ENCODE peak calls at places on chromosomes 4 and X, in six cellular contexts. X is IMR-90, P is H9, B is neuronal stem cell, R is H1, F is mesenchymal stem cell. E is an unnamed sample.

GRCh38 chr4:6332042-6332668 is 62.5 kb downstream of the WFS1 start:
- DNase-seq in X (peak; percentile 15), R (no peak), F (peak; percentile 9), B (peak; percentile 57), P (peak; percentile 75), E (peak; percentile 73)

GRCh38 chr4:182895791-182896292 is 21.3 kb downstream of the DCTD start:
- DNase-seq in P (no peak), F (no peak), X (no peak), R (no peak), B (no peak), E (no peak)

GRCh38 chr4:20995591-20995990 is 295.3 kb downstream of the PACRGL start:
- DNase-seq in F (no peak), B (no peak), P (no peak), R (no peak), X (no peak), E (peak; percentile 63)

GRCh38 chr4:38009949-38010348 is 49.8 kb downstream of the PTTG2 start:
- DNase-seq in X (no peak), B (no peak), R (no peak), F (no peak), P (no peak), E (no peak)

GRCh38 chr4:108303488-108304177 is 134.9 kb upstream of the LEF1 start:
- DNase-seq in P (no peak), R (no peak), X (peak; percentile 1), B (no peak), F (peak; percentile 7), E (no peak)

GRCh38 chr4:103719320-103720204 is at the start of gene TACR3:
- DNase-seq in F (no peak), R (no peak), B (peak; percentile 43), P (peak; percentile 75), X (no peak), E (peak; percentile 60)

GRCh38 chr4:69493515-69493914 is 2.2 kb downstream of the UGT2B4 start:
- DNase-seq in R (no peak), F (no peak), B (no peak), X (no peak), P (no peak), E (no peak)

GRCh38 chr4:10554694-10555093 is 97.5 kb upstream of the ZNF518B start:
- DNase-seq in X (peak; percentile 59), F (peak; percentile 71), B (peak; percentile 70), P (peak; percentile 49), R (no peak), E (peak; percentile 95)

GRCh38 chr4:151667025-151667424 is 93.8 kb downstream of the GATB start:
- DNase-seq in F (peak; percentile 83), X (peak; percentile 34), B (no peak), R (no peak), P (no peak), E (no peak)

GRCh38 chr4:89482248-89482647 is 174.6 kb upstream of the GPRIN3 start:
- DNase-seq in B (peak; percentile 1), X (peak; percentile 53), F (peak; percentile 36), P (peak; percentile 39), R (no peak), E (peak; percentile 12)

GRCh38 chr4:2923141-2923551 is 40.1 kb downstream of the NOP14 start:
- DNase-seq in P (no peak), B (no peak), R (no peak), X (peak; percentile 55), F (peak; percentile 88), E (peak; percentile 22)

GRCh38 chrX:88135735-88136134 is 611.3 kb upstream of the CPXCR1 start:
- DNase-seq in P (no peak), F (peak; percentile 0), X (no peak), R (no peak), B (peak; percentile 0), E (no peak)

GRCh38 chr4:186651181-186651603 is 72.5 kb downstream of the FAT1 start:
- DNase-seq in X (no peak), P (no peak), B (no peak), F (no peak), R (no peak), E (no peak)

GRCh38 chr4:189804884-189805283 is 135.8 kb upstream of the FRG1 start:
- DNase-seq in F (no peak), R (no peak), P (no peak), B (no peak), X (no peak), E (no peak)

GRCh38 chr4:76767983-76768382 is 130.0 kb downstream of the SOWAHB start:
- DNase-seq in P (no peak), X (peak; percentile 70), F (peak; percentile 60), R (no peak), B (no peak), E (peak; percentile 95)

GRCh38 chr4:142278171-142278570 is 567.9 kb downstream of the INPP4B start:
- DNase-seq in X (peak; percentile 55), F (no peak), P (no peak), R (no peak), B (no peak), E (no peak)

GRCh38 chr4:30720656-30721352 is 635 bp downstream of the PCDH7 start:
- DNase-seq in F (peak; percentile 79), R (no peak), P (peak; percentile 59), X (peak; percentile 61), B (peak; percentile 48), E (no peak)

GRCh38 chr4:5976921-5977320 is 41.3 kb downstream of the C4orf50 start:
- DNase-seq in P (peak; percentile 19), X (no peak), R (no peak), F (no peak), B (no peak), E (no peak)

GRCh38 chr4:63218837-63219236 is 1190.4 kb downstream of the TECRL start:
- DNase-seq in F (no peak), P (peak; percentile 60), R (no peak), X (no peak), B (peak; percentile 15), E (no peak)

GRCh38 chr4:80705311-80705710 is 325.2 kb upstream of the BMP3 start:
- DNase-seq in R (no peak), X (no peak), P (no peak), B (no peak), F (no peak), E (no peak)

GRCh38 chrX:10892605-10893225 is 218.4 kb upstream of the HCCS start:
- DNase-seq in P (no peak), B (no peak), R (no peak), F (no peak), X (peak; percentile 35), E (no peak)

GRCh38 chr4:52941450-52941849 is 79.3 kb downstream of the RASL11B start:
- DNase-seq in F (no peak), P (no peak), R (no peak), X (no peak), B (no peak), E (no peak)

GRCh38 chr4:20348411-20348810 is 96.7 kb downstream of the SLIT2 start:
- DNase-seq in F (no peak), B (no peak), P (no peak), X (no peak), R (no peak), E (no peak)

GRCh38 chr4:122797405-122798094 is 29.1 kb upstream of the FGF2 start:
- DNase-seq in F (no peak), B (no peak), X (no peak), R (no peak), P (no peak), E (no peak)
- H2AK5ac ChIP-seq in F (peak overlapping the region; percentile 88), B (no peak overlapping the region), X (peak overlapping the region; percentile 98), R (peak overlapping the region; percentile 96), P (peak overlapping the region; percentile 15), E (peak overlapping the region; percentile 42)

GRCh38 chr4:16758206-16758605 is 140.2 kb downstream of the LDB2 start:
- DNase-seq in B (no peak), P (no peak), X (no peak), R (no peak), F (no peak), E (peak; percentile 11)
- H3K14ac ChIP-seq in B (no peak overlapping the region), P (no peak overlapping the region), X (no peak overlapping the region), R (no peak overlapping the region), F (no peak overlapping the region), E (no peak overlapping the region)

DNA sequence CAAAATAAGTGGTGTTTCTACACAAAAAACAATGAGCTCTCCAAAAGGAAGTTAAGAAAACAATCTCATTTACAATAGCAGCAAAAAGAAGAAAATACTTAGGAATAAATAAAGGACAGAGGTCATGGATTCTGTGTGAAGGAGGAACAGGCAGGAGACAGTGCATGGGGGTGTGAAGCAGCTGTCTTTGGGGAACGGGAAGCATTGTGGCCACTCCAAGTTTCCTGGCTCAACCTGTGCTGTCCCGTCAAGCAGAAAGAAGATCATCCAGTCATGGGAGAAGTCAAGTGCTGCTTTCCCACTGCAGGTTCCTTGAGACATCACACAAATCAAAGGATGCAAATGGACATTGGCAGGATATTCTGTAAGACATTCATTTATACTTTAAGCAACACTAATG is 66.1 kb upstream of the MAML3 start:
- DNase-seq in F (no peak), P (no peak), B (no peak), X (no peak), R (no peak), E (no peak)
- H2AK5ac ChIP-seq in F (no peak overlapping the region), P (no peak overlapping the region), B (no peak overlapping the region), X (no peak overlapping the region), R (no peak overlapping the region), E (no peak overlapping the region)

GRCh38 chr4:22692736-22693135 is at the start of gene GBA3:
- DNase-seq in R (no peak), F (no peak), P (no peak), B (no peak), X (no peak), E (no peak)

GRCh38 chr4:22695011-22695410 is 2.3 kb downstream of the GBA3 start:
- DNase-seq in R (no peak), P (no peak), F (no peak), X (no peak), B (no peak), E (no peak)

GRCh38 chr4:22688236-22688635 is 4.5 kb upstream of the GBA3 start:
- DNase-seq in B (no peak), F (no peak), X (no peak), R (no peak), P (no peak), E (peak; percentile 95)

GRCh38 chr4:22686156-22686555 is 6.6 kb upstream of the GBA3 start:
- DNase-seq in X (no peak), P (no peak), F (no peak), B (no peak), R (no peak), E (no peak)

GRCh38 chr4:22689428-22689827 is 3.3 kb upstream of the GBA3 start:
- DNase-seq in P (no peak), F (no peak), R (no peak), B (no peak), X (no peak), E (no peak)
- H3K14ac ChIP-seq in P (no peak overlapping the region), F (no peak overlapping the region), R (no peak overlapping the region), B (no peak overlapping the region), X (no peak overlapping the region), E (no peak overlapping the region)

DNA sequence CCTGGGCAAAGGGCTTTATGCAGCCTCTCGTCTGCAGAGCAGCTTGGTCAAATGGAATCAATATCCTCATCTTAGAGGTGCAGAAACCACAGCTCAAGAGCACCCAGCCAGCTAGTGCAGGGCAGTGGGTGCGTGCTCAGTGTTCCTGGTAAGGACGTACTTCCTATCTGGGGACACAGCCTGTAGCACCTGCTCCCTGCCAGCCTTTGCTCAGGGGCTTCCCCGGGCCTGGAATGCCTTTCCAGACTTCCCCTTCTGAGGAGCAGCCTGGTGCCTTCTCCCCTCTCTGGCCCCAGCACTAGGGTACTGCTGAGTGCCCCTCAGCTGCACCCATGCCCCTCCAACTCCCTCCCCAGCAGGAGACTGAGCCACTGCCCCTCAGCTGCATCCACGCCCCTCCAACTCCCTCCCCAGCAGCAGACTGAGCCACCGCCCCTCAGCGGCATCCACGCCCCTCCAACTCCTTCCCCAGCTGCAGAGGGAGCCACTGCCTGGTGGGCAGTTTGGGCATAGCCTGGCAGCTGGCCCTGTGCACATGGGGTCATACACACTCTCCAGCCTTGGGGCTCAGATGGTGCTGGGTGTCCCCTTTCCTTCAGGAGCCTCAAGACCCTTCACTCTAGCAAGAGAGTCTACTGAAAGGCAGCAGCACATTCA is 42.2 kb upstream of the AFAP1 start:
- DNase-seq in B (no peak), R (no peak), X (no peak), P (no peak), F (no peak), E (no peak)
- H2AK5ac ChIP-seq in B (peak overlapping the region; percentile 22), R (no peak overlapping the region), X (peak overlapping the region; percentile 43), P (no peak overlapping the region), F (no peak overlapping the region), E (no peak overlapping the region)